ENCODE peak calls at places on chromosomes 7 and 10, in six cellular contexts. One of them, this sample, is unnamed.

GRCh38 chr7:44213872-44214595 is 13.3 kb downstream of the YKT6 start:
- DNase-seq in hippocampal formation: peak; percentile 28
- DNase-seq in LoVo: peak; percentile 34
- DNase-seq in brain microvascular endothelial cell: peak; percentile 27
- DNase-seq in HL-60: no peak
- DNase-seq in KBM-7: peak; percentile 43
- DNase-seq in this sample: peak; percentile 15

GRCh38 chr10:14382022-14382421 is 51.3 kb upstream of the FRMD4A start:
- DNase-seq in hippocampal formation: no peak
- DNase-seq in LoVo: no peak
- DNase-seq in brain microvascular endothelial cell: peak; percentile 75
- DNase-seq in HL-60: no peak
- DNase-seq in KBM-7: no peak
- DNase-seq in this sample: no peak

GRCh38 chr7:66267249-66267648 is 62.1 kb downstream of the TPST1 start:
- DNase-seq in hippocampal formation: peak; percentile 13
- DNase-seq in LoVo: no peak
- DNase-seq in brain microvascular endothelial cell: peak; percentile 77
- DNase-seq in HL-60: no peak
- DNase-seq in KBM-7: no peak
- DNase-seq in this sample: peak; percentile 95

GRCh38 chr7:102306916-102307677 is 20.4 kb downstream of the SH2B2 start:
- DNase-seq in hippocampal formation: no peak
- DNase-seq in LoVo: no peak
- DNase-seq in brain microvascular endothelial cell: peak; percentile 36
- DNase-seq in HL-60: no peak
- DNase-seq in KBM-7: peak; percentile 14
- DNase-seq in this sample: peak; percentile 9

GRCh38 chr10:74930962-74931361 is 104.6 kb downstream of the KAT6B start:
- DNase-seq in hippocampal formation: peak; percentile 53
- DNase-seq in LoVo: no peak
- DNase-seq in brain microvascular endothelial cell: no peak
- DNase-seq in HL-60: no peak
- DNase-seq in KBM-7: no peak
- DNase-seq in this sample: no peak

GRCh38 chr10:130246113-130246512 is 109.9 kb downstream of the GLRX3 start:
- DNase-seq in hippocampal formation: no peak
- DNase-seq in LoVo: no peak
- DNase-seq in brain microvascular endothelial cell: no peak
- DNase-seq in HL-60: no peak
- DNase-seq in KBM-7: no peak
- DNase-seq in this sample: no peak

GRCh38 chr10:110434477-110435096 is 63.1 kb upstream of the DUSP5 start:
- DNase-seq in hippocampal formation: no peak
- DNase-seq in LoVo: no peak
- DNase-seq in brain microvascular endothelial cell: no peak
- DNase-seq in HL-60: peak; percentile 85
- DNase-seq in KBM-7: no peak
- DNase-seq in this sample: no peak

GRCh38 chr10:8444630-8445029 is 390.1 kb downstream of the GATA3 start:
- DNase-seq in hippocampal formation: no peak
- DNase-seq in LoVo: no peak
- DNase-seq in brain microvascular endothelial cell: no peak
- DNase-seq in HL-60: no peak
- DNase-seq in KBM-7: no peak
- DNase-seq in this sample: no peak

GRCh38 chr10:90856964-90857634 is 740 bp downstream of the HTR7 start:
- DNase-seq in hippocampal formation: no peak
- DNase-seq in LoVo: no peak
- DNase-seq in brain microvascular endothelial cell: no peak
- DNase-seq in HL-60: no peak
- DNase-seq in KBM-7: no peak
- DNase-seq in this sample: no peak